ENCODE peak calls at places on chromosome 18, in nine cellular contexts. K, Y, M, L, I, X, U, G and D are unnamed samples.

GRCh38 chr18:78192044-78192443 is 787.6 kb upstream of the SALL3 start:
- DNase-seq in K (peak), Y (no peak), M (no peak), L (no peak), I (no peak), X (no peak), U (no peak), G (no peak), D (no peak)

GRCh38 chr18:9055626-9056025 is 46.9 kb upstream of the NDUFV2 start:
- DNase-seq in K (no peak), Y (no peak), M (no peak), L (no peak), I (no peak), X (no peak), U (no peak), G (no peak), D (no peak)

GRCh38 chr18:53991805-53992204 is 232.7 kb downstream of the MBD2 start:
- DNase-seq in K (no peak), Y (peak), M (no peak), L (peak), I (no peak), X (peak), U (no peak), G (no peak), D (no peak)

GRCh38 chr18:79934311-79935097 is 16.9 kb downstream of the SLC66A2 start:
- DNase-seq in K (peak), Y (no peak), M (no peak), L (no peak), I (no peak), X (peak), U (peak), G (peak), D (no peak)

GRCh38 chr18:76258209-76258608 is 236.8 kb downstream of the ZNF516 start:
- DNase-seq in K (no peak), Y (peak), M (no peak), L (no peak), I (no peak), X (peak), U (no peak), G (no peak), D (no peak)

GRCh38 chr18:56992777-56993176 is 154.1 kb upstream of the BOD1L2 start:
- DNase-seq in K (no peak), Y (no peak), M (no peak), L (peak), I (no peak), X (peak), U (no peak), G (no peak), D (no peak)

GRCh38 chr18:79634593-79634992 is 45.0 kb upstream of the CTDP1 start:
- DNase-seq in K (no peak), Y (no peak), M (no peak), L (no peak), I (no peak), X (no peak), U (peak), G (peak), D (no peak)

GRCh38 chr18:79548986-79549637 is 130.5 kb upstream of the CTDP1 start:
- DNase-seq in K (no peak), Y (no peak), M (no peak), L (no peak), I (no peak), X (no peak), U (peak), G (no peak), D (no peak)

GRCh38 chr18:54712315-54712714 is 116.0 kb upstream of the RAB27B start:
- DNase-seq in K (no peak), Y (peak), M (no peak), L (peak), I (peak), X (peak), U (no peak), G (no peak), D (peak)

GRCh38 chr18:28174181-28174906 is 2.6 kb downstream of the CDH2 start:
- DNase-seq in K (no peak), Y (no peak), M (no peak), L (peak), I (no peak), X (no peak), U (no peak), G (no peak), D (no peak)

GRCh38 chr18:7237670-7238272 is 6.9 kb downstream of the LRRC30 start:
- DNase-seq in K (no peak), Y (no peak), M (no peak), L (no peak), I (no peak), X (no peak), U (no peak), G (no peak), D (no peak)

GRCh38 chr18:44651453-44651852 is 29.2 kb upstream of the SETBP1 start:
- DNase-seq in K (no peak), Y (peak), M (no peak), L (peak), I (peak), X (peak), U (no peak), G (no peak), D (peak)

GRCh38 chr18:59605633-59606192 is 91.5 kb downstream of the CCBE1 start:
- DNase-seq in K (no peak), Y (peak), M (no peak), L (peak), I (no peak), X (peak), U (no peak), G (no peak), D (no peak)

GRCh38 chr18:74153793-74154192 is 5.5 kb downstream of the TIMM21 start:
- DNase-seq in K (no peak), Y (no peak), M (no peak), L (no peak), I (no peak), X (no peak), U (no peak), G (no peak), D (no peak)

GRCh38 chr18:55912071-55912470 is 324.1 kb upstream of the TCF4 start:
- DNase-seq in K (no peak), Y (peak), M (no peak), L (no peak), I (no peak), X (no peak), U (no peak), G (no peak), D (no peak)

GRCh38 chr18:48597671-48598070 is 58.8 kb downstream of the CTIF start:
- DNase-seq in K (no peak), Y (no peak), M (no peak), L (no peak), I (no peak), X (no peak), U (no peak), G (no peak), D (no peak)

GRCh38 chr18:74493689-74494088 is 2.5 kb upstream of the CNDP2 start:
- DNase-seq in K (no peak), Y (peak), M (no peak), L (peak), I (no peak), X (peak), U (no peak), G (no peak), D (peak)

GRCh38 chr18:64474751-64475150 is 325.9 kb upstream of the LINC00305 start:
- DNase-seq in K (no peak), Y (no peak), M (no peak), L (no peak), I (no peak), X (peak), U (no peak), G (no peak), D (no peak)

GRCh38 chr18:59837586-59837985 is 62.2 kb upstream of the PMAIP1 start:
- DNase-seq in K (no peak), Y (peak), M (no peak), L (peak), I (no peak), X (peak), U (no peak), G (no peak), D (no peak)

GRCh38 chr18:56517181-56517580 is 121.2 kb downstream of the TXNL1 start:
- DNase-seq in K (no peak), Y (no peak), M (no peak), L (no peak), I (no peak), X (no peak), U (no peak), G (no peak), D (no peak)

GRCh38 chr18:77068321-77068841 is 64.2 kb downstream of the MBP start:
- DNase-seq in K (no peak), Y (peak), M (no peak), L (peak), I (no peak), X (peak), U (no peak), G (no peak), D (no peak)

GRCh38 chr18:56869189-56869777 is 218.1 kb downstream of the WDR7 start:
- DNase-seq in K (no peak), Y (peak), M (no peak), L (peak), I (peak), X (peak), U (no peak), G (no peak), D (peak)

GRCh38 chr18:46625069-46625468 is 32.0 kb downstream of the LOXHD1 start:
- DNase-seq in K (no peak), Y (no peak), M (no peak), L (no peak), I (no peak), X (no peak), U (no peak), G (peak), D (no peak)

GRCh38 chr18:27363918-27364317 is 178.8 kb upstream of the CHST9 start:
- DNase-seq in K (no peak), Y (peak), M (no peak), L (peak), I (no peak), X (peak), U (no peak), G (no peak), D (no peak)

GRCh38 chr18:11689972-11690570 is 1.0 kb downstream of the GNAL start:
- DNase-seq in K (no peak), Y (no peak), M (no peak), L (peak), I (no peak), X (peak), U (no peak), G (no peak), D (no peak)

GRCh38 chr18:9549405-9549804 is 65.0 kb downstream of the PPP4R1 start:
- DNase-seq in K (no peak), Y (no peak), M (no peak), L (no peak), I (no peak), X (no peak), U (no peak), G (no peak), D (no peak)

GRCh38 chr18:1917546-1917945 is 653.8 kb downstream of the METTL4 start:
- DNase-seq in K (no peak), Y (no peak), M (no peak), L (no peak), I (no peak), X (no peak), U (no peak), G (no peak), D (no peak)

GRCh38 chr18:25669741-25670140 is 317.8 kb upstream of the ZNF521 start:
- DNase-seq in K (no peak), Y (no peak), M (no peak), L (no peak), I (no peak), X (peak), U (no peak), G (no peak), D (no peak)

GRCh38 chr18:67463829-67464228 is 52.7 kb downstream of the DSEL start:
- DNase-seq in K (no peak), Y (no peak), M (no peak), L (no peak), I (no peak), X (peak), U (no peak), G (no peak), D (no peak)

GRCh38 chr18:9449987-9450386 is 25.3 kb upstream of the RALBP1 start:
- DNase-seq in K (no peak), Y (no peak), M (no peak), L (no peak), I (no peak), X (no peak), U (no peak), G (no peak), D (no peak)

GRCh38 chr18:79798999-79799370 is 1.2 kb downstream of the KCNG2 start:
- DNase-seq in K (no peak), Y (peak), M (no peak), L (no peak), I (no peak), X (no peak), U (peak), G (no peak), D (no peak)

GRCh38 chr18:46462523-46462922 is 194.5 kb downstream of the LOXHD1 start:
- DNase-seq in K (no peak), Y (no peak), M (no peak), L (no peak), I (no peak), X (no peak), U (no peak), G (no peak), D (no peak)

GRCh38 chr18:74963820-74964446 is 245.0 kb downstream of the PTGR3 start:
- DNase-seq in K (peak), Y (peak), M (no peak), L (peak), I (no peak), X (peak), U (no peak), G (no peak), D (peak)

DNA sequence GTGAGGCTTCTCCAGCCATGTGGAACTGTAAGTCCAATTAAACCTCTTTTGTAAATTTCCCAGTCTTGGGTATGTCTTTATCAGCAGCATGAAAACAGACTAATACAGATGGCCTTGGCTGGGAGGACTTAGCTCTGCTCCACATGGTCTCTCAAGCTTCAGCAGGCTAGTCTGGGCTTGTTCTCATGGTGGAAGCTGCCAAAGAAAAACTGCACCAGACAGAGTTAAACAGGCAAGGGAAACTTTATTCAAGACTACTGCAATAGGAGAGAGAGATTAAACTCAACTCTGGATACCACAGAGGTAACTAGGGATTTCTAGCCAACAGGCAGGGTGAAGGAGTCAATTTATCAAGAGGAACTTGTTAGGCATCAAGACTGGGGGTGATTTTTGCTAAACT is 142.1 kb downstream of the CABLES1 start:
- DNase-seq in K (no peak), Y (no peak), M (no peak), L (no peak), I (no peak), X (no peak), U (no peak), G (no peak), D (no peak)
- H3K4me3 ChIP-seq in K (no peak), Y (no peak), M (no peak), L (no peak), I (no peak), X (no peak), U (no peak), G (no peak), D (no peak)

GRCh38 chr18:35042389-35043066 is 1.3 kb downstream of the MAPRE2 start:
- DNase-seq in K (no peak), Y (peak), M (no peak), L (no peak), I (no peak), X (peak), U (no peak), G (no peak), D (no peak)
- H3K4me3 ChIP-seq in K (peak), Y (peak), M (peak), L (peak), I (peak), X (peak), U (peak), G (peak), D (peak)

GRCh38 chr18:21307578-21307977 is 65.5 kb downstream of the GREB1L start:
- DNase-seq in K (no peak), Y (no peak), M (no peak), L (no peak), I (no peak), X (no peak), U (no peak), G (no peak), D (no peak)
- H3K4me3 ChIP-seq in K (no peak), Y (no peak), M (no peak), L (no peak), I (no peak), X (no peak), U (no peak), G (no peak), D (no peak)

GRCh38 chr18:61581578-61582204 is 248.5 kb downstream of the CDH20 start:
- DNase-seq in K (peak), Y (peak), M (peak), L (peak), I (no peak), X (peak), U (peak), G (peak), D (no peak)

GRCh38 chr18:61579581-61579980 is 246.4 kb downstream of the CDH20 start:
- DNase-seq in K (no peak), Y (no peak), M (no peak), L (no peak), I (no peak), X (no peak), U (no peak), G (no peak), D (no peak)

GRCh38 chr18:61583548-61583947 is 250.3 kb downstream of the CDH20 start:
- DNase-seq in K (no peak), Y (no peak), M (no peak), L (no peak), I (no peak), X (no peak), U (no peak), G (no peak), D (no peak)

GRCh38 chr18:61580061-61580460 is 246.8 kb downstream of the CDH20 start:
- DNase-seq in K (no peak), Y (no peak), M (no peak), L (no peak), I (no peak), X (peak), U (no peak), G (no peak), D (no peak)

DNA sequence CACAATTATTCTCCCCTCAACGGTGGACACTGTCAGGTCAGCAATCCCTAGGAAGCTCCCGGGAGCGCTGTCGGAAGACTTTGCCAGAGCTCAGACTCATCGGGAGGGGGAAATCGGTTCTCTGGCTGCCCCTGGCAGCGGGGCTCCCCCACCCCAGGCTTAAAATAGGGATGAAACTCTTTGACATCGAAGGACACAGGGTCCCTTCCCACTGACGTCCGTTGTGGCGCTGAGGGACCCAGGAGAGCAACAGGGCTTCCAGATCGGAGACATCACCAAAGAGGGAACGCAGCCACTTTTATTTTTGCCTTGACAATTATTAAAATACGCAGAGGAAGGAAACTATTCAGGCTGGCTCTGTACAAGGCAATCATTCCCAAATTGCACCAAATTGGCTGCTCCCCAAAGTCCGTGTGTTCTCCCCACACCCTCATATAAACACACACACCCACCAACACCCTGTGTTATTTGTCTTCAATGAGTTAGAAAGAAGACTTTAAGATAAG is 249.0 kb downstream of the CDH20 start:
- DNase-seq in K (no peak), Y (no peak), M (no peak), L (no peak), I (no peak), X (no peak), U (no peak), G (peak), D (no peak)
- H3K4me3 ChIP-seq in K (peak), Y (peak), M (peak), L (peak), I (peak), X (peak), U (peak), G (peak), D (peak)

DNA sequence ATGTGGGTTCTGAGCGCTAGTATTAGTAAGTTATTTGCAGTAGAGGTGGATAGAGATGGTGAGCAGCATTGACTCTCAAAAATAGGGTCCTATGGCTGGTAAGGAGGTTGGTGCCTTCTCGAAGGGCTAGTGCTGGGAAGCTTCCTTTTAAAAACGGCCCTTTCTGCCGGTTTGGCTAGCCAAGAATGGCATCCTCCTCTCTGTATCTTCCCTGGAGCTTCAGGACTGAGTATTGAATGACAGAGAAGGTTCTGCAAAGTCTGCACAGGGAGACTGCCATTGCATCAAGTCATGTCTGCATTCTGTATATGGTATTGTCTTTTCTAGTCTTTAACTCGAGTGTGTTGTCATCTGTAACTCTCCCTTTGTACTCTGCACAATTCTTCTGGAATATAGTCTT is 1.0 kb downstream of the LDLRAD4 start:
- DNase-seq in K (no peak), Y (no peak), M (no peak), L (no peak), I (no peak), X (no peak), U (no peak), G (no peak), D (no peak)
- H3K4me3 ChIP-seq in K (peak), Y (no peak), M (peak), L (no peak), I (no peak), X (no peak), U (peak), G (peak), D (no peak)

DNA sequence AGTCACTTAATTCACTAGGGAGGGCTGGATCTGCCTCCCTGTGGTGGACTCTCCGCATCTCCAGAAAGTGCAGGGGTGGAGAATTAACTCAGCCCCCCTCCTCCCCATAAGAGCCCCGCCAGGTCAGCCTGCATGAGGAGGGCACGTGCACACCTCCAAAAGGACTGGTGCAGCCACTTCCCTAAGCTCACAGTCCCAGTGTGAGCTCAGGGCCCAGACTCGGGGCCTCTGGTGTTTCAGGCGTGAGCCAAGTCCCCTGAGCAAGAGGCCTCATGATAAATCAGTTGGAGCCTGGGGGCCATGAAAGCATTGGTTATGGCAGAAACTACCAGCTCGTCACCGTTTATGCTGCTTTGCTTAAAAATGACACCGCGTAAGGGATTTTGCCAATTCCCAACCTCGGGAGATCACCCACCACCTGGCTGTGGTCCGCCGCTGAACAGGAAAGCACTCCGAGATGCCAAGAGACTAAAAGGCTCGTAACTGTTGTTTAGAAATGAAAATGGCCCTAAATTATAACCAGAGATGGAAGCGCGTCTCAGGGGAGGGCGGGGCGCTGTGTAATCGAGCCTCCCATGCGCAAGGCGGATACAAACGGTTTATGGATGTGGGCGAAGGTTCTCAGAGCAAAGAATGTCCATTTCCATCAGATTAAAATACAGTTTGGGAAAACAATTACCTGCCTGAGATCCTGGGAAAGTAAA is 141.6 kb downstream of the BCL2 start:
- DNase-seq in K (no peak), Y (no peak), M (peak), L (no peak), I (no peak), X (no peak), U (peak), G (no peak), D (peak)
- H3K4me3 ChIP-seq in K (no peak), Y (no peak), M (peak), L (peak), I (no peak), X (no peak), U (no peak), G (no peak), D (peak)

GRCh38 chr18:58535340-58536186 is 93.3 kb downstream of the ALPK2 start:
- DNase-seq in K (no peak), Y (peak), M (no peak), L (no peak), I (no peak), X (peak), U (no peak), G (no peak), D (peak)
- H3K4me3 ChIP-seq in K (no peak), Y (no peak), M (no peak), L (no peak), I (no peak), X (no peak), U (no peak), G (no peak), D (no peak)

DNA sequence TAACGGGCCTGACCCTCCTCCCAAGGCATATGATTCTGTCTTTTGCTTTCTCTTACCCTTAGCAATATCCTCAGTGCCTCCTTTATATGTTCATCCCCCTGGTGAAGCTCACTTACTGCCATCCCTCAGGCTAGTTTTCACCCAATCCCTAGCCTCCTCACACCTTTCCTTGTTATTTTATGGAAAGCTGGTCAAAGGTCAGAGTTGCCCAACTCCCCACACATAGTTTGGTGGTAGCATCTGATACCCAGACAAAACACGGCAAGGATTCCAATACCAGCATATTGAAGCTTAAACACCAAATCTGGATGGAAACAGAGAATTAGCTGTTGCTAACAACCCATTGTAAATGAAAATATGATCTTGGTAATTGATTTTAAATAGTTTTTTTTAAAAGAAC is 82.1 kb downstream of the BCL2 start:
- DNase-seq in K (no peak), Y (peak), M (no peak), L (no peak), I (no peak), X (no peak), U (no peak), G (no peak), D (no peak)
- H3K4me3 ChIP-seq in K (peak), Y (no peak), M (peak), L (no peak), I (no peak), X (no peak), U (peak), G (peak), D (no peak)